ENCODE peak calls at places on chromosomes 7 and 10, in eight cellular contexts. One of them, this sample, is unnamed.
A peak's percentile ranks its signal among the peaks of the same experiment; 100 is the strongest.

GRCh38 chr10:6065406-6065805 is 3.2 kb upstream of the IL2RA start:
- DNase-seq in hepatic stellate cell: no peak
- DNase-seq in NT2/D1: no peak
- DNase-seq in AG08396: no peak
- DNase-seq in HCT116: no peak
- DNase-seq in choroid plexus epithelial cell: no peak
- DNase-seq in AG04450: no peak
- DNase-seq in GM10248: no peak
- DNase-seq in this sample: no peak

GRCh38 chr10:50541317-50541716 is 82.4 kb downstream of the SGMS1 start:
- DNase-seq in hepatic stellate cell: no peak
- DNase-seq in NT2/D1: no peak
- DNase-seq in AG08396: no peak
- DNase-seq in HCT116: no peak
- DNase-seq in choroid plexus epithelial cell: no peak
- DNase-seq in AG04450: no peak
- DNase-seq in GM10248: no peak
- DNase-seq in this sample: no peak

GRCh38 chr7:122846591-122846990 is 39.7 kb downstream of the CADPS2 start:
- DNase-seq in hepatic stellate cell: no peak
- DNase-seq in NT2/D1: no peak
- DNase-seq in AG08396: no peak
- DNase-seq in HCT116: no peak
- DNase-seq in choroid plexus epithelial cell: no peak
- DNase-seq in AG04450: no peak
- DNase-seq in GM10248: no peak
- DNase-seq in this sample: no peak

GRCh38 chr7:47622946-47623640 is 41.2 kb upstream of the TNS3 start:
- DNase-seq in hepatic stellate cell: peak; percentile 83
- DNase-seq in NT2/D1: no peak
- DNase-seq in AG08396: peak; percentile 82
- DNase-seq in HCT116: no peak
- DNase-seq in choroid plexus epithelial cell: peak; percentile 91
- DNase-seq in AG04450: peak; percentile 91
- DNase-seq in GM10248: no peak
- DNase-seq in this sample: no peak

GRCh38 chr7:155820788-155821187 is 8.5 kb upstream of the SHH start:
- DNase-seq in hepatic stellate cell: no peak
- DNase-seq in NT2/D1: no peak
- DNase-seq in AG08396: no peak
- DNase-seq in HCT116: no peak
- DNase-seq in choroid plexus epithelial cell: no peak
- DNase-seq in AG04450: no peak
- DNase-seq in GM10248: no peak
- DNase-seq in this sample: no peak

GRCh38 chr7:40455485-40455884 is 320.7 kb downstream of the SUGCT start:
- DNase-seq in hepatic stellate cell: no peak
- DNase-seq in NT2/D1: no peak
- DNase-seq in AG08396: no peak
- DNase-seq in HCT116: no peak
- DNase-seq in choroid plexus epithelial cell: peak; percentile 82
- DNase-seq in AG04450: no peak
- DNase-seq in GM10248: no peak
- DNase-seq in this sample: no peak

GRCh38 chr10:26555719-26556368 is 117.7 kb downstream of the APBB1IP start:
- DNase-seq in hepatic stellate cell: no peak
- DNase-seq in NT2/D1: no peak
- DNase-seq in AG08396: no peak
- DNase-seq in HCT116: no peak
- DNase-seq in choroid plexus epithelial cell: peak; percentile 26
- DNase-seq in AG04450: no peak
- DNase-seq in GM10248: no peak
- DNase-seq in this sample: no peak

GRCh38 chr10:96124230-96125141 is 5.6 kb upstream of the ZNF518A start:
- DNase-seq in hepatic stellate cell: peak; percentile 21
- DNase-seq in NT2/D1: peak; percentile 39
- DNase-seq in AG08396: peak; percentile 58
- DNase-seq in HCT116: peak; percentile 67
- DNase-seq in choroid plexus epithelial cell: peak; percentile 82
- DNase-seq in AG04450: no peak
- DNase-seq in GM10248: peak; percentile 25
- DNase-seq in this sample: no peak

GRCh38 chr10:117860823-117861222 is 185.9 kb downstream of the RAB11FIP2 start:
- DNase-seq in hepatic stellate cell: no peak
- DNase-seq in NT2/D1: no peak
- DNase-seq in AG08396: no peak
- DNase-seq in HCT116: peak; percentile 44
- DNase-seq in choroid plexus epithelial cell: peak; percentile 62
- DNase-seq in AG04450: no peak
- DNase-seq in GM10248: peak; percentile 29
- DNase-seq in this sample: no peak

GRCh38 chr7:5692112-5692844 is 89.2 kb downstream of the RNF216 start:
- DNase-seq in hepatic stellate cell: peak; percentile 68
- DNase-seq in NT2/D1: no peak
- DNase-seq in AG08396: peak; percentile 62
- DNase-seq in HCT116: no peak
- DNase-seq in choroid plexus epithelial cell: peak; percentile 97
- DNase-seq in AG04450: peak; percentile 96
- DNase-seq in GM10248: no peak
- DNase-seq in this sample: no peak

GRCh38 chr10:18060217-18060616 is 80.0 kb upstream of the CACNB2 start:
- DNase-seq in hepatic stellate cell: peak; percentile 27
- DNase-seq in NT2/D1: no peak
- DNase-seq in AG08396: no peak
- DNase-seq in HCT116: no peak
- DNase-seq in choroid plexus epithelial cell: no peak
- DNase-seq in AG04450: peak; percentile 24
- DNase-seq in GM10248: no peak
- DNase-seq in this sample: no peak

GRCh38 chr10:61786728-61787127 is 114.8 kb upstream of the ARID5B start:
- DNase-seq in hepatic stellate cell: peak; percentile 63
- DNase-seq in NT2/D1: no peak
- DNase-seq in AG08396: peak; percentile 77
- DNase-seq in HCT116: peak; percentile 12
- DNase-seq in choroid plexus epithelial cell: peak; percentile 90
- DNase-seq in AG04450: no peak
- DNase-seq in GM10248: peak; percentile 48
- DNase-seq in this sample: no peak

GRCh38 chr7:113768256-113768847 is 150.5 kb downstream of the PPP1R3A start:
- DNase-seq in hepatic stellate cell: peak; percentile 5
- DNase-seq in NT2/D1: no peak
- DNase-seq in AG08396: no peak
- DNase-seq in HCT116: no peak
- DNase-seq in choroid plexus epithelial cell: peak; percentile 50
- DNase-seq in AG04450: no peak
- DNase-seq in GM10248: no peak
- DNase-seq in this sample: no peak

GRCh38 chr7:103752995-103753394 is 236.5 kb downstream of the RELN start:
- DNase-seq in hepatic stellate cell: no peak
- DNase-seq in NT2/D1: no peak
- DNase-seq in AG08396: no peak
- DNase-seq in HCT116: no peak
- DNase-seq in choroid plexus epithelial cell: peak; percentile 54
- DNase-seq in AG04450: no peak
- DNase-seq in GM10248: no peak
- DNase-seq in this sample: no peak

GRCh38 chr7:39016609-39017008 is 38.9 kb downstream of the POU6F2 start:
- DNase-seq in hepatic stellate cell: no peak
- DNase-seq in NT2/D1: no peak
- DNase-seq in AG08396: no peak
- DNase-seq in HCT116: no peak
- DNase-seq in choroid plexus epithelial cell: no peak
- DNase-seq in AG04450: no peak
- DNase-seq in GM10248: no peak
- DNase-seq in this sample: no peak

GRCh38 chr10:51109821-51110533 is 35.7 kb downstream of the PRKG1 start:
- DNase-seq in hepatic stellate cell: no peak
- DNase-seq in NT2/D1: no peak
- DNase-seq in AG08396: no peak
- DNase-seq in HCT116: no peak
- DNase-seq in choroid plexus epithelial cell: peak; percentile 52
- DNase-seq in AG04450: peak; percentile 18
- DNase-seq in GM10248: no peak
- DNase-seq in this sample: no peak

GRCh38 chr7:8564296-8564695 is 130.9 kb downstream of the NXPH1 start:
- DNase-seq in hepatic stellate cell: no peak
- DNase-seq in NT2/D1: no peak
- DNase-seq in AG08396: no peak
- DNase-seq in HCT116: no peak
- DNase-seq in choroid plexus epithelial cell: no peak
- DNase-seq in AG04450: no peak
- DNase-seq in GM10248: no peak
- DNase-seq in this sample: no peak

GRCh38 chr10:50637003-50637579 is 13.3 kb upstream of the SGMS1 start:
- DNase-seq in hepatic stellate cell: no peak
- DNase-seq in NT2/D1: no peak
- DNase-seq in AG08396: peak; percentile 14
- DNase-seq in HCT116: no peak
- DNase-seq in choroid plexus epithelial cell: peak; percentile 31
- DNase-seq in AG04450: no peak
- DNase-seq in GM10248: peak; percentile 36
- DNase-seq in this sample: no peak

GRCh38 chr10:10489086-10489485 is 528.6 kb upstream of the CELF2 start:
- DNase-seq in hepatic stellate cell: no peak
- DNase-seq in NT2/D1: no peak
- DNase-seq in AG08396: no peak
- DNase-seq in HCT116: no peak
- DNase-seq in choroid plexus epithelial cell: peak; percentile 20
- DNase-seq in AG04450: no peak
- DNase-seq in GM10248: no peak
- DNase-seq in this sample: no peak

GRCh38 chr7:39199951-39200350 is 222.2 kb downstream of the POU6F2 start:
- DNase-seq in hepatic stellate cell: no peak
- DNase-seq in NT2/D1: no peak
- DNase-seq in AG08396: no peak
- DNase-seq in HCT116: no peak
- DNase-seq in choroid plexus epithelial cell: no peak
- DNase-seq in AG04450: no peak
- DNase-seq in GM10248: no peak
- DNase-seq in this sample: no peak

GRCh38 chr10:82497451-82497850 is 622.5 kb downstream of the NRG3 start:
- DNase-seq in hepatic stellate cell: no peak
- DNase-seq in NT2/D1: no peak
- DNase-seq in AG08396: no peak
- DNase-seq in HCT116: no peak
- DNase-seq in choroid plexus epithelial cell: peak; percentile 13
- DNase-seq in AG04450: no peak
- DNase-seq in GM10248: no peak
- DNase-seq in this sample: no peak

GRCh38 chr10:7787150-7787856 is 490 bp downstream of the KIN start:
- DNase-seq in hepatic stellate cell: peak; percentile 47
- DNase-seq in NT2/D1: no peak
- DNase-seq in AG08396: peak; percentile 41
- DNase-seq in HCT116: no peak
- DNase-seq in choroid plexus epithelial cell: peak; percentile 33
- DNase-seq in AG04450: no peak
- DNase-seq in GM10248: no peak
- DNase-seq in this sample: no peak

GRCh38 chr10:13349776-13350274 is 1.7 kb upstream of the SEPHS1 start:
- DNase-seq in hepatic stellate cell: peak; percentile 63
- DNase-seq in NT2/D1: peak; percentile 94
- DNase-seq in AG08396: peak; percentile 74
- DNase-seq in HCT116: no peak
- DNase-seq in choroid plexus epithelial cell: peak; percentile 66
- DNase-seq in AG04450: no peak
- DNase-seq in GM10248: no peak
- DNase-seq in this sample: no peak

GRCh38 chr10:88408111-88408510 is 175.0 kb downstream of the RNLS start:
- DNase-seq in hepatic stellate cell: no peak
- DNase-seq in NT2/D1: no peak
- DNase-seq in AG08396: no peak
- DNase-seq in HCT116: no peak
- DNase-seq in choroid plexus epithelial cell: no peak
- DNase-seq in AG04450: no peak
- DNase-seq in GM10248: no peak
- DNase-seq in this sample: no peak

GRCh38 chr7:93160410-93160809 is 12.2 kb upstream of the SAMD9L start:
- DNase-seq in hepatic stellate cell: no peak
- DNase-seq in NT2/D1: no peak
- DNase-seq in AG08396: no peak
- DNase-seq in HCT116: no peak
- DNase-seq in choroid plexus epithelial cell: peak; percentile 8
- DNase-seq in AG04450: no peak
- DNase-seq in GM10248: no peak
- DNase-seq in this sample: no peak

GRCh38 chr7:155746188-155746587 is 66.1 kb downstream of the SHH start:
- DNase-seq in hepatic stellate cell: no peak
- DNase-seq in NT2/D1: no peak
- DNase-seq in AG08396: no peak
- DNase-seq in HCT116: no peak
- DNase-seq in choroid plexus epithelial cell: no peak
- DNase-seq in AG04450: no peak
- DNase-seq in GM10248: no peak
- DNase-seq in this sample: no peak

GRCh38 chr10:48541144-48541795 is 63.6 kb downstream of the ARHGAP22 start:
- DNase-seq in hepatic stellate cell: no peak
- DNase-seq in NT2/D1: no peak
- DNase-seq in AG08396: no peak
- DNase-seq in HCT116: no peak
- DNase-seq in choroid plexus epithelial cell: no peak
- DNase-seq in AG04450: no peak
- DNase-seq in GM10248: no peak
- DNase-seq in this sample: no peak

GRCh38 chr10:77479586-77479985 is 158.0 kb downstream of the KCNMA1 start:
- DNase-seq in hepatic stellate cell: no peak
- DNase-seq in NT2/D1: no peak
- DNase-seq in AG08396: no peak
- DNase-seq in HCT116: no peak
- DNase-seq in choroid plexus epithelial cell: no peak
- DNase-seq in AG04450: no peak
- DNase-seq in GM10248: no peak
- DNase-seq in this sample: no peak

GRCh38 chr7:145265180-145265579 is 429.3 kb upstream of the TPK1 start:
- DNase-seq in hepatic stellate cell: no peak
- DNase-seq in NT2/D1: no peak
- DNase-seq in AG08396: no peak
- DNase-seq in HCT116: no peak
- DNase-seq in choroid plexus epithelial cell: peak; percentile 37
- DNase-seq in AG04450: no peak
- DNase-seq in GM10248: no peak
- DNase-seq in this sample: no peak

GRCh38 chr10:125633517-125633999 is 49.4 kb downstream of the TEX36 start:
- DNase-seq in hepatic stellate cell: no peak
- DNase-seq in NT2/D1: no peak
- DNase-seq in AG08396: no peak
- DNase-seq in HCT116: peak; percentile 8
- DNase-seq in choroid plexus epithelial cell: no peak
- DNase-seq in AG04450: no peak
- DNase-seq in GM10248: no peak
- DNase-seq in this sample: peak; percentile 39

This sample was measured in glomerular endothelial cell.